ENCODE peak calls at places on chromosomes 13 and 19, in five cellular contexts. One of them, this sample, is unnamed.

GRCh38 chr13:82569581-82569980 is 1312.7 kb downstream of the SLITRK1 start:
- DNase-seq in body of pancreas: no peak
- DNase-seq in heart left ventricle: no peak
- DNase-seq in colonic mucosa: no peak
- DNase-seq in adrenal gland: no peak
- DNase-seq in this sample: no peak

GRCh38 chr13:32917504-32917903 is 98.7 kb upstream of the KL start:
- DNase-seq in adrenal gland: no peak
- DNase-seq in heart left ventricle: no peak
- DNase-seq in colonic mucosa: no peak
- DNase-seq in body of pancreas: no peak
- DNase-seq in this sample: no peak

GRCh38 chr13:74077847-74078246 is 56.4 kb downstream of the KLF12 start:
- DNase-seq in adrenal gland: no peak
- DNase-seq in body of pancreas: no peak
- DNase-seq in heart left ventricle: no peak
- DNase-seq in colonic mucosa: no peak
- DNase-seq in this sample: no peak

GRCh38 chr13:76809369-76809768 is 76.8 kb downstream of the KCTD12 start:
- DNase-seq in body of pancreas: no peak
- DNase-seq in adrenal gland: no peak
- DNase-seq in heart left ventricle: no peak
- DNase-seq in colonic mucosa: no peak
- DNase-seq in this sample: no peak

GRCh38 chr19:10927691-10928562 is 512 bp downstream of the YIPF2 start:
- DNase-seq in colonic mucosa: no peak
- DNase-seq in heart left ventricle: no peak
- DNase-seq in body of pancreas: peak
- DNase-seq in adrenal gland: no peak
- DNase-seq in this sample: no peak

GRCh38 chr13:74708629-74709028 is 574.4 kb upstream of the KLF12 start:
- DNase-seq in adrenal gland: no peak
- DNase-seq in body of pancreas: no peak
- DNase-seq in colonic mucosa: no peak
- DNase-seq in heart left ventricle: no peak
- DNase-seq in this sample: no peak

GRCh38 chr13:64934569-64935362 is 2295.4 kb downstream of the PCDH9 start:
- DNase-seq in colonic mucosa: no peak
- DNase-seq in heart left ventricle: no peak
- DNase-seq in adrenal gland: no peak
- DNase-seq in body of pancreas: no peak
- DNase-seq in this sample: no peak

GRCh38 chr13:72763411-72763810 is 18.3 kb downstream of the DIS3 start:
- DNase-seq in heart left ventricle: no peak
- DNase-seq in adrenal gland: no peak
- DNase-seq in body of pancreas: no peak
- DNase-seq in colonic mucosa: no peak
- DNase-seq in this sample: no peak

GRCh38 chr13:78430166-78430791 is 173.1 kb downstream of the POU4F1 start:
- DNase-seq in heart left ventricle: no peak
- DNase-seq in colonic mucosa: no peak
- DNase-seq in body of pancreas: no peak
- DNase-seq in adrenal gland: no peak
- DNase-seq in this sample: no peak

GRCh38 chr19:30309983-30310805 is 62.0 kb upstream of the ZNF536 start:
- DNase-seq in heart left ventricle: no peak
- DNase-seq in adrenal gland: no peak
- DNase-seq in colonic mucosa: no peak
- DNase-seq in body of pancreas: no peak
- DNase-seq in this sample: no peak

GRCh38 chr13:35860661-35861060 is 270.5 kb downstream of the DCLK1 start:
- DNase-seq in heart left ventricle: no peak
- DNase-seq in adrenal gland: no peak
- DNase-seq in colonic mucosa: no peak
- DNase-seq in body of pancreas: no peak
- DNase-seq in this sample: no peak

GRCh38 chr19:35843676-35844481 is 8.4 kb downstream of the NPHS1 start:
- DNase-seq in heart left ventricle: no peak
- DNase-seq in colonic mucosa: peak
- DNase-seq in body of pancreas: peak
- DNase-seq in adrenal gland: no peak
- DNase-seq in this sample: no peak

GRCh38 chr13:73715114-73715909 is 418.9 kb downstream of the KLF12 start:
- DNase-seq in adrenal gland: no peak
- DNase-seq in body of pancreas: no peak
- DNase-seq in heart left ventricle: no peak
- DNase-seq in colonic mucosa: no peak
- DNase-seq in this sample: no peak

GRCh38 chr13:97231118-97231831 is 9.1 kb downstream of the MBNL2 start:
- DNase-seq in colonic mucosa: no peak
- DNase-seq in body of pancreas: no peak
- DNase-seq in adrenal gland: no peak
- DNase-seq in heart left ventricle: peak
- DNase-seq in this sample: no peak

GRCh38 chr19:6730153-6730804 is 7.1 kb downstream of the GPR108 start:
- DNase-seq in body of pancreas: peak
- DNase-seq in colonic mucosa: peak
- DNase-seq in heart left ventricle: no peak
- DNase-seq in adrenal gland: peak
- DNase-seq in this sample: no peak

GRCh38 chr19:56670401-56670960 is 1.1 kb downstream of the ZNF835 start:
- DNase-seq in body of pancreas: no peak
- DNase-seq in adrenal gland: no peak
- DNase-seq in colonic mucosa: no peak
- DNase-seq in heart left ventricle: no peak
- DNase-seq in this sample: no peak

GRCh38 chr19:45074744-45075143 is 1.5 kb downstream of the ZNF296 start:
- DNase-seq in body of pancreas: no peak
- DNase-seq in heart left ventricle: no peak
- DNase-seq in adrenal gland: no peak
- DNase-seq in colonic mucosa: no peak
- DNase-seq in this sample: no peak

GRCh38 chr13:44354884-44355283 is 18.7 kb upstream of the SERP2 start:
- DNase-seq in colonic mucosa: no peak
- DNase-seq in adrenal gland: no peak
- DNase-seq in body of pancreas: no peak
- DNase-seq in heart left ventricle: no peak
- DNase-seq in this sample: no peak

GRCh38 chr19:4684312-4685095 is 14.4 kb upstream of the MYDGF start:
- DNase-seq in adrenal gland: no peak
- DNase-seq in colonic mucosa: no peak
- DNase-seq in body of pancreas: no peak
- DNase-seq in heart left ventricle: no peak
- DNase-seq in this sample: no peak
- H3K27ac ChIP-seq in adrenal gland: no peak
- H3K27ac ChIP-seq in colonic mucosa: no peak
- H3K27ac ChIP-seq in body of pancreas: no peak
- H3K27ac ChIP-seq in heart left ventricle: no peak
- H3K27ac ChIP-seq in this sample: peak

DNA sequence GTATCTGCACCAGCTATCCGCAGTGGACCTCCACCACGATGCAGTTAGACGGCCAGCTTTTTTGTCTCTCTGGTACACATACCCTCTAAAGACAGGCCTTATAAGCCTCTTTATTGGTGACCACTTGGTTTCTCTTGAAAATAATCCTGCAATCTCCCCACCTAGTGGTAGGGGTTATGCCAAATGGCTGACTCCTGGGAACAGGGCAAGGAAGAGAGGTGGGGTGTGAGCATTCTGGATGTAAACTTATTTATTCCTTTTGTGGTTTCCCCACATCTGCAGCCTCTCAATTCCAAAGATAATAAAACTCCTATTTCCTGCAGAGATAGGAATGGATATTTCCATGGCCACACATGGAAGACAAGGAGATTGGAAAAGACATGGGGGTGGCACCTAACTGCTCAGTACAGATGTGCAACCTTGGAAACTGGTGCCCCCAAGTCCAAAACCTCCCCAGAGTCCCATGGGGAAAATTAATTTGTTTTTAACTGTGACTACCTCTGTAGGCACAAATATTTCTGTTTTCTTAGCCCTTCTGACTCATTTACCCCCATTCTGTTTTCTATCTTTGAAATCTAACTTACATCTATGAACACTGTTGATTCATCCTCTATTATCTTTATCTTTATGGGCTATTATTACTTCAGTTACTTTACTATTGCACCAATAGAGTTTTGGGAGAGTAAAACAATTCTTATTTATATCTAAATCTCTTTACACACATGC is 112.7 kb upstream of the TSHZ3 start:
- DNase-seq in colonic mucosa: no peak
- DNase-seq in body of pancreas: no peak
- DNase-seq in adrenal gland: no peak
- DNase-seq in heart left ventricle: no peak
- DNase-seq in this sample: no peak
- TF ChIP-seq CTCF in colonic mucosa: no peak
- TF ChIP-seq CTCF in body of pancreas: no peak
- TF ChIP-seq CTCF in adrenal gland: no peak
- TF ChIP-seq CTCF in heart left ventricle: no peak
- TF ChIP-seq CTCF in this sample: no peak

GRCh38 chr19:2047449-2048103 is 3.5 kb downstream of the MKNK2 start:
- DNase-seq in body of pancreas: peak
- DNase-seq in adrenal gland: peak
- DNase-seq in heart left ventricle: no peak
- DNase-seq in colonic mucosa: peak
- DNase-seq in this sample: no peak
- H3K4me3 ChIP-seq in body of pancreas: no peak
- H3K4me3 ChIP-seq in adrenal gland: no peak
- H3K4me3 ChIP-seq in heart left ventricle: no peak
- H3K4me3 ChIP-seq in colonic mucosa: peak
- H3K4me3 ChIP-seq in this sample: peak

GRCh38 chr19:41424335-41425173 is 2.6 kb downstream of the B3GNT8 start:
- DNase-seq in body of pancreas: no peak
- DNase-seq in heart left ventricle: no peak
- DNase-seq in colonic mucosa: no peak
- DNase-seq in adrenal gland: no peak
- DNase-seq in this sample: no peak
- H3K27ac ChIP-seq in body of pancreas: no peak
- H3K27ac ChIP-seq in heart left ventricle: no peak
- H3K27ac ChIP-seq in colonic mucosa: no peak
- H3K27ac ChIP-seq in adrenal gland: no peak
- H3K27ac ChIP-seq in this sample: no peak

GRCh38 chr19:13198634-13199033 is 48.4 kb downstream of the IER2 start:
- DNase-seq in colonic mucosa: no peak
- DNase-seq in adrenal gland: no peak
- DNase-seq in heart left ventricle: no peak
- DNase-seq in body of pancreas: no peak
- DNase-seq in this sample: no peak

GRCh38 chr19:13190781-13191540 is 40.8 kb downstream of the IER2 start:
- DNase-seq in heart left ventricle: no peak
- DNase-seq in body of pancreas: peak
- DNase-seq in colonic mucosa: peak
- DNase-seq in adrenal gland: no peak
- DNase-seq in this sample: no peak

GRCh38 chr19:13195678-13196077 is 45.5 kb downstream of the IER2 start:
- DNase-seq in adrenal gland: no peak
- DNase-seq in heart left ventricle: no peak
- DNase-seq in colonic mucosa: peak
- DNase-seq in body of pancreas: peak
- DNase-seq in this sample: no peak
- TF ChIP-seq CTCF in adrenal gland: no peak
- TF ChIP-seq CTCF in heart left ventricle: no peak
- TF ChIP-seq CTCF in colonic mucosa: peak
- TF ChIP-seq CTCF in body of pancreas: no peak
- TF ChIP-seq CTCF in this sample: no peak

GRCh38 chr19:50203281-50204080 is at the start of gene MYH14:
- DNase-seq in adrenal gland: peak
- DNase-seq in body of pancreas: peak
- DNase-seq in heart left ventricle: peak
- DNase-seq in colonic mucosa: peak
- DNase-seq in this sample: peak

GRCh38 chr19:50204081-50204428 is 633 bp downstream of the MYH14 start:
- DNase-seq in colonic mucosa: no peak
- DNase-seq in heart left ventricle: no peak
- DNase-seq in adrenal gland: no peak
- DNase-seq in body of pancreas: no peak
- DNase-seq in this sample: no peak

GRCh38 chr19:50204811-50205675 is 1.6 kb downstream of the MYH14 start:
- DNase-seq in heart left ventricle: peak
- DNase-seq in colonic mucosa: peak
- DNase-seq in adrenal gland: no peak
- DNase-seq in body of pancreas: peak
- DNase-seq in this sample: no peak

GRCh38 chr19:50202399-50202798 is 1.0 kb upstream of the MYH14 start:
- DNase-seq in heart left ventricle: no peak
- DNase-seq in colonic mucosa: no peak
- DNase-seq in body of pancreas: no peak
- DNase-seq in adrenal gland: no peak
- DNase-seq in this sample: no peak

DNA sequence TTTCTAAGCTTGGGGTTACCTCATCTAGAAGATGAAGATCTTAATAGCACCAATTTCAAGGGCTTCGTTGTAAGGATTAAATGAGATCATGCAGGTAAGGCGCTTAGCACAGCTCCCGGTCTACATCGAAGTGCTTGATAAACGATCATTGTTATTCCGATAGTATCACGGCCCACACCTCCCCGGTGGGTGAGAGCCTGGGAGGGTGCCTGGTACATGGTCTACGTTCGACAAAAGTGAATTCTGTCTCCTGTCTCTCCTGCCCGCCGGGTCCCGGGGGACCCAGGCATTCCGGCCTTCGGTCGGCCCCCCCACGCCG is 501 bp upstream of the MYH14 start:
- DNase-seq in body of pancreas: no peak
- DNase-seq in adrenal gland: no peak
- DNase-seq in heart left ventricle: no peak
- DNase-seq in colonic mucosa: no peak
- DNase-seq in this sample: no peak
- H3K4me3 ChIP-seq in body of pancreas: no peak
- H3K4me3 ChIP-seq in adrenal gland: no peak
- H3K4me3 ChIP-seq in heart left ventricle: peak
- H3K4me3 ChIP-seq in colonic mucosa: peak
- H3K4me3 ChIP-seq in this sample: peak

GRCh38 chr13:40615619-40616018 is 50.8 kb downstream of the FOXO1 start:
- DNase-seq in heart left ventricle: no peak
- DNase-seq in colonic mucosa: no peak
- DNase-seq in body of pancreas: no peak
- DNase-seq in adrenal gland: peak
- DNase-seq in this sample: no peak

GRCh38 chr13:40618581-40619478 is 47.6 kb downstream of the FOXO1 start:
- DNase-seq in body of pancreas: no peak
- DNase-seq in adrenal gland: no peak
- DNase-seq in heart left ventricle: no peak
- DNase-seq in colonic mucosa: no peak
- DNase-seq in this sample: no peak

GRCh38 chr13:40619479-40619814 is 47.0 kb downstream of the FOXO1 start:
- DNase-seq in adrenal gland: no peak
- DNase-seq in body of pancreas: no peak
- DNase-seq in heart left ventricle: no peak
- DNase-seq in colonic mucosa: no peak
- DNase-seq in this sample: no peak

GRCh38 chr13:40613954-40614353 is 52.5 kb downstream of the FOXO1 start:
- DNase-seq in heart left ventricle: no peak
- DNase-seq in adrenal gland: no peak
- DNase-seq in colonic mucosa: no peak
- DNase-seq in body of pancreas: no peak
- DNase-seq in this sample: no peak

GRCh38 chr13:40617801-40618356 is 48.6 kb downstream of the FOXO1 start:
- DNase-seq in adrenal gland: no peak
- DNase-seq in heart left ventricle: no peak
- DNase-seq in body of pancreas: no peak
- DNase-seq in colonic mucosa: no peak
- DNase-seq in this sample: no peak
- H3K27ac ChIP-seq in adrenal gland: no peak
- H3K27ac ChIP-seq in heart left ventricle: no peak
- H3K27ac ChIP-seq in body of pancreas: no peak
- H3K27ac ChIP-seq in colonic mucosa: no peak
- H3K27ac ChIP-seq in this sample: no peak

This sample was measured in dorsolateral prefrontal cortex.